ENCODE peak calls at places on chromosomes 4 and X, in eight cellular contexts. M is stimulated activated CD4-positive, alpha-beta T cell treated with anti-CD3 and anti-CD28 coated beads, Interleukin-4, amount 100 ng/mL, for 4 hours; U is neuronal stem cell; O is NCI-H510A treated with DMSO at 0.1 percent for 48 hours; L is heart right ventricle; N is SK-N-SH; S is Jurkat, Clone E6-1; R is amniotic stem cell. E is an unnamed sample.

GRCh38 chr4:136219592-136220125 is 1312.6 kb downstream of the PCDH18 start:
- DNase-seq in U (no peak), L (no peak), N (no peak), S (no peak), R (no peak), M (no peak), O (no peak), E (no peak)

GRCh38 chrX:41313419-41313818 is 20.5 kb upstream of the DDX3X start:
- DNase-seq in S (no peak), U (no peak), N (no peak), O (no peak), R (peak), L (no peak), M (no peak), E (no peak)

GRCh38 chrX:70030242-70030823 is 19.4 kb downstream of the AWAT2 start:
- DNase-seq in R (peak), S (peak), O (peak), N (peak), L (peak), U (peak), M (peak), E (no peak)

GRCh38 chr4:174154455-174154854 is 129.0 kb downstream of the FBXO8 start:
- DNase-seq in L (no peak), U (no peak), O (no peak), S (no peak), R (peak), M (no peak), N (no peak), E (no peak)

GRCh38 chrX:12080265-12080664 is 58.0 kb upstream of the FRMPD4 start:
- DNase-seq in R (peak), L (no peak), N (peak), U (peak), M (no peak), S (peak), O (peak), E (no peak)

GRCh38 chrX:57227691-57228090 is 58.8 kb upstream of the FAAH2 start:
- DNase-seq in M (no peak), U (no peak), S (no peak), N (no peak), O (no peak), L (no peak), R (no peak), E (no peak)

GRCh38 chr4:3371581-3372001 is 70.2 kb upstream of the HGFAC start:
- DNase-seq in N (peak), O (no peak), U (no peak), M (no peak), S (no peak), R (no peak), L (no peak), E (no peak)

GRCh38 chrX:74104356-74105065 is 199.5 kb upstream of the ZCCHC13 start:
- DNase-seq in U (no peak), L (no peak), N (no peak), M (no peak), R (no peak), O (no peak), S (no peak), E (no peak)

GRCh38 chr4:77797239-77797638 is 21.9 kb downstream of the CNOT6L start:
- DNase-seq in R (no peak), O (no peak), M (no peak), N (no peak), U (no peak), L (no peak), S (no peak), E (no peak)

GRCh38 chr4:105186701-105187158 is 40.1 kb downstream of the TET2 start:
- DNase-seq in S (no peak), U (no peak), O (no peak), M (no peak), N (no peak), L (no peak), R (peak), E (no peak)

GRCh38 chr4:33086351-33086900 is 2366.3 kb downstream of the PCDH7 start:
- DNase-seq in R (no peak), O (no peak), L (no peak), N (no peak), S (no peak), M (no peak), U (no peak), E (no peak)

GRCh38 chrX:120790118-120790517 is 85.5 kb downstream of the CT47B1 start:
- DNase-seq in N (peak), O (peak), M (peak), S (peak), R (peak), L (peak), U (peak), E (no peak)

GRCh38 chrX:25015486-25016360 is at the start of gene ARX:
- DNase-seq in O (peak), L (peak), U (peak), S (no peak), N (peak), R (no peak), M (no peak), E (peak)

GRCh38 chr4:138175337-138175794 is 66.8 kb downstream of the SLC7A11 start:
- DNase-seq in M (no peak), O (no peak), N (no peak), U (no peak), L (no peak), R (no peak), S (no peak), E (no peak)

GRCh38 chr4:3463556-3464348 is 646 bp downstream of the DOK7 start:
- DNase-seq in L (no peak), R (no peak), U (no peak), S (no peak), N (no peak), M (no peak), O (no peak), E (no peak)

GRCh38 chrX:38192007-38192625 is 28.6 kb downstream of the SRPX start:
- DNase-seq in R (no peak), L (no peak), U (no peak), M (no peak), N (peak), O (peak), S (no peak), E (no peak)

GRCh38 chr4:153222162-153222789 is 18.0 kb downstream of the TRIM2 start:
- DNase-seq in U (peak), N (peak), O (peak), M (peak), L (peak), S (no peak), R (peak), E (peak)

GRCh38 chrX:8653956-8654355 is 78.0 kb downstream of the ANOS1 start:
- DNase-seq in S (no peak), R (no peak), U (no peak), L (no peak), M (no peak), N (no peak), O (no peak), E (no peak)

GRCh38 chr4:26074672-26075071 is 160.7 kb downstream of the SMIM20 start:
- DNase-seq in N (no peak), R (no peak), M (peak), O (no peak), U (no peak), L (peak), S (no peak), E (no peak)